ENCODE peak calls at places on chromosomes 6 and 20, in seven cellular contexts. M is PC-3, S is cardiac muscle cell, K is endothelial cell of umbilical vein, Q is mammary epithelial cell, E is uterus, F is lower lobe of right lung. D is an unnamed sample.

GRCh38 chr6:170378502-170378901 is 71.9 kb downstream of the FAM120B start:
- DNase-seq in M (no peak), S (no peak), K (no peak), Q (no peak), E (no peak), F (no peak), D (no peak)

GRCh38 chr6:34151321-34152041 is 5.6 kb upstream of the GRM4 start:
- DNase-seq in M (no peak), S (no peak), K (no peak), Q (no peak), E (no peak), F (no peak), D (no peak)

GRCh38 chr6:17869010-17869752 is 118.3 kb downstream of the KIF13A start:
- DNase-seq in M (peak), S (no peak), K (peak), Q (peak), E (no peak), F (no peak), D (no peak)

GRCh38 chr6:111674882-111675281 is 69.2 kb upstream of the TRAF3IP2 start:
- DNase-seq in M (no peak), S (no peak), K (no peak), Q (no peak), E (no peak), F (no peak), D (no peak)

GRCh38 chr6:23611776-23612381 is 514.1 kb upstream of the NRSN1 start:
- DNase-seq in M (no peak), S (no peak), K (no peak), Q (no peak), E (no peak), F (no peak), D (no peak)

GRCh38 chr6:16286151-16286522 is 47.8 kb downstream of the GMPR start:
- DNase-seq in M (peak), S (peak), K (peak), Q (no peak), E (peak), F (no peak), D (peak)

GRCh38 chr20:38630727-38631126 is 29.1 kb downstream of the ARHGAP40 start:
- DNase-seq in M (no peak), S (no peak), K (no peak), Q (no peak), E (no peak), F (no peak), D (no peak)

GRCh38 chr6:43917878-43918382 is 147.9 kb downstream of the VEGFA start:
- DNase-seq in M (peak), S (no peak), K (no peak), Q (peak), E (no peak), F (peak), D (peak)

GRCh38 chr6:125165256-125165655 is 11.7 kb downstream of the TPD52L1 start:
- DNase-seq in M (no peak), S (no peak), K (no peak), Q (no peak), E (no peak), F (no peak), D (peak)

GRCh38 chr6:142605922-142606321 is 304.1 kb downstream of the ADGRG6 start:
- DNase-seq in M (no peak), S (no peak), K (peak), Q (peak), E (no peak), F (no peak), D (peak)

GRCh38 chr6:165830761-165831160 is 167.7 kb upstream of the PDE10A start:
- DNase-seq in M (no peak), S (no peak), K (no peak), Q (no peak), E (no peak), F (no peak), D (no peak)

GRCh38 chr20:51354769-51355319 is 187.7 kb downstream of the NFATC2 start:
- DNase-seq in M (peak), S (no peak), K (peak), Q (no peak), E (no peak), F (no peak), D (peak)

GRCh38 chr6:70411948-70412796 is 1.1 kb upstream of the FAM135A start:
- DNase-seq in M (no peak), S (no peak), K (no peak), Q (no peak), E (no peak), F (no peak), D (no peak)

GRCh38 chr20:32438331-32438858 is 80.3 kb downstream of the ASXL1 start:
- DNase-seq in M (no peak), S (no peak), K (no peak), Q (no peak), E (no peak), F (no peak), D (no peak)

GRCh38 chr6:1624071-1624847 is 14.5 kb downstream of the FOXC1 start:
- DNase-seq in M (no peak), S (no peak), K (peak), Q (no peak), E (no peak), F (peak), D (no peak)

GRCh38 chr6:44738652-44739141 is 351.2 kb downstream of the CDC5L start:
- DNase-seq in M (no peak), S (peak), K (no peak), Q (peak), E (no peak), F (no peak), D (peak)

GRCh38 chr6:115643762-115644161 is 416.9 kb downstream of the FRK start:
- DNase-seq in M (peak), S (no peak), K (no peak), Q (peak), E (no peak), F (no peak), D (no peak)

GRCh38 chr6:18262812-18263560 is 1.3 kb downstream of the DEK start:
- DNase-seq in M (peak), S (no peak), K (peak), Q (peak), E (no peak), F (no peak), D (no peak)

GRCh38 chr20:1876975-1877603 is 18.1 kb upstream of the SIRPA start:
- DNase-seq in M (no peak), S (peak), K (peak), Q (no peak), E (no peak), F (no peak), D (no peak)

GRCh38 chr6:24520929-24521546 is 26.3 kb downstream of the ALDH5A1 start:
- DNase-seq in M (peak), S (peak), K (peak), Q (peak), E (no peak), F (peak), D (peak)

GRCh38 chr6:108588586-108588985 is 27.9 kb downstream of the FOXO3 start:
- DNase-seq in M (peak), S (no peak), K (peak), Q (peak), E (no peak), F (no peak), D (peak)

GRCh38 chr6:161406633-161407032 is 132.8 kb upstream of the AGPAT4 start:
- DNase-seq in M (peak), S (no peak), K (no peak), Q (peak), E (no peak), F (no peak), D (peak)

GRCh38 chr6:158543606-158544185 is 16.2 kb upstream of the TMEM181 start:
- DNase-seq in M (no peak), S (no peak), K (no peak), Q (no peak), E (no peak), F (no peak), D (no peak)

GRCh38 chr20:22438926-22439325 is 145.4 kb downstream of the FOXA2 start:
- DNase-seq in M (peak), S (no peak), K (no peak), Q (no peak), E (no peak), F (no peak), D (no peak)

GRCh38 chr6:35622283-35622682 is 66.4 kb downstream of the FKBP5 start:
- DNase-seq in M (no peak), S (no peak), K (no peak), Q (no peak), E (no peak), F (no peak), D (no peak)

GRCh38 chr6:5752282-5752681 is 254.4 kb downstream of the NRN1 start:
- DNase-seq in M (peak), S (peak), K (peak), Q (no peak), E (no peak), F (no peak), D (peak)

GRCh38 chr20:41213150-41213820 is 75.9 kb downstream of the PLCG1 start:
- DNase-seq in M (peak), S (no peak), K (peak), Q (peak), E (no peak), F (no peak), D (peak)

GRCh38 chr6:3157151-3157933 is at the start of gene TUBB2A:
- DNase-seq in M (peak), S (peak), K (peak), Q (peak), E (peak), F (peak), D (peak)

GRCh38 chr20:32972181-32973076 is 31.8 kb downstream of the SUN5 start:
- DNase-seq in M (no peak), S (no peak), K (peak), Q (no peak), E (no peak), F (no peak), D (no peak)

GRCh38 chr6:1439349-1439748 is 50.0 kb downstream of the FOXF2 start:
- DNase-seq in M (no peak), S (no peak), K (no peak), Q (no peak), E (no peak), F (no peak), D (no peak)

GRCh38 chr6:163751032-163751525 is 336.6 kb downstream of the QKI start:
- DNase-seq in M (no peak), S (peak), K (no peak), Q (peak), E (no peak), F (peak), D (no peak)

GRCh38 chr20:48827880-48828733 is at the start of gene PREX1:
- DNase-seq in M (peak), S (peak), K (peak), Q (peak), E (peak), F (peak), D (peak)
- TF ChIP-seq CTCF in M (no peak), S (no peak), K (no peak), Q (no peak), E (peak), F (peak), D (no peak)

GRCh38 chr20:10645205-10645570 is 28.6 kb downstream of the JAG1 start:
- DNase-seq in M (no peak), S (no peak), K (no peak), Q (no peak), E (peak), F (no peak), D (no peak)
- H3K27ac ChIP-seq in M (no peak), S (peak), K (no peak), Q (no peak), E (peak), F (no peak), D (no peak)

DNA sequence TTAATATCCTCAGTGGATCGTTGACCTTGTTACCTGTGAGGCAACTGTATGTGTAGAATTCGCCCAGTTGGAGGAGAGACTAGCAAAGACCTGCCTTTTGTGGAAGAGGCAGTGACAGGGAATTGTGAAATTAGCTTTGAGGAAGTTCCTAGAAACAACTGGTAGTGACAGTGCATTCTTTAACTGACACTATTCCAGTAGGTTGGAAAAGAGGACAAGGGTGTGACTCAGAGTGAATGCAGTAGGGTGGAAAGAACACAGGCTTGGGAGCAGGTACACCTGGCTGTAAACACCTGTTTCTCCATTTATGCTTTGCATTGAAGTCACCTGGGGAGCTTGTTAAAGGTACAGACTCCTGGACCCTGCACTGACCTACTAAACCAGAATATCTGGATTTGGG is 295.7 kb downstream of the PHACTR1 start:
- DNase-seq in M (no peak), S (no peak), K (no peak), Q (no peak), E (no peak), F (no peak), D (no peak)
- H3K4me3 ChIP-seq in M (no peak), S (no peak), K (no peak), Q (no peak), E (no peak), F (no peak), D (no peak)

GRCh38 chr20:16479666-16480065 is 93.6 kb downstream of the KIF16B start:
- DNase-seq in M (no peak), S (no peak), K (no peak), Q (no peak), E (no peak), F (no peak), D (no peak)

GRCh38 chr20:16474342-16474741 is 98.9 kb downstream of the KIF16B start:
- DNase-seq in M (no peak), S (no peak), K (no peak), Q (no peak), E (no peak), F (no peak), D (no peak)

GRCh38 chr20:16477632-16478031 is 95.6 kb downstream of the KIF16B start:
- DNase-seq in M (peak), S (no peak), K (no peak), Q (no peak), E (no peak), F (no peak), D (no peak)

GRCh38 chr20:16475225-16475624 is 98.0 kb downstream of the KIF16B start:
- DNase-seq in M (peak), S (peak), K (no peak), Q (no peak), E (no peak), F (no peak), D (peak)

DNA sequence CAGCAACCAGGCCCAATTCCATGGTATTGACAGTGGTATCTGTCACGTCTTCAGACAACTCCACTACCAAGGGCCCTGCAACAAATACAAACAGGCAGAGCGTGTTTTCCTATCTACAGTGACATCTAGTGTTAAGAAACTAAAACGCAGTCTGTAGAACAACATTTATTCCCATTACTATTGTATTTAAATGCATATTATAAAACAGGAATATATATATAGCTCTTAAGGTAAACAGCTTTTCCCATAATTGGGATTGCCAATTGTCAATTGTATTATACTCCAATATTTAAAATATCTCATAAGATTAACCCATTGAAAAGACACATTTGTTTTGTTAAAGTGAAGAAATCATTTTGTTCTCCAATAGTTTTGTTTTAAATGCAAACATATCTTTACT is 97.2 kb downstream of the KIF16B start:
- DNase-seq in M (peak), S (peak), K (peak), Q (peak), E (no peak), F (no peak), D (peak)
- TF ChIP-seq CTCF in M (peak), S (peak), K (peak), Q (peak), E (peak), F (peak), D (peak)

DNA sequence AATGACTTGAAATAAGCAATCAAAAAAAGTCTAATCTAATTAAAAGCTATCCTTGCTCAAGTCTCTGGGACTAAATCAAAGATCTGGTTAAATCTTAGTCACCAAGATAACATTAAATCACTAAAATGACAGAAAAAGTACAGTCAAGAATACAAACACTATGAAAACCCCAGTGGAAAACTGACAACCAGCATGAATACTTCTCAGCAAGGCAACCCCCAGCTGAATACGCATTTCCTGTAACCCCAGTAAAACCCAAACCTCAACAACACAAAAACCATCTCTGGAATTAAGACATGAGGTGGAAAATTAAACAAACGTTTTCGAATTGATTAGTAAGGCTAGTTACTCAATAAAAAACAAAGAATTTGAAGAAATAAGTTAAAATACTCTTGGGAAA is 23.7 kb upstream of the ZC3H12D start:
- DNase-seq in M (no peak), S (no peak), K (no peak), Q (no peak), E (no peak), F (no peak), D (no peak)
- H3K27ac ChIP-seq in M (no peak), S (no peak), K (no peak), Q (no peak), E (no peak), F (no peak), D (no peak)

GRCh38 chr6:117263353-117263927 is 1.9 kb upstream of the VGLL2 start:
- DNase-seq in M (no peak), S (no peak), K (no peak), Q (no peak), E (no peak), F (no peak), D (no peak)

GRCh38 chr6:117266267-117266797 is 974 bp downstream of the VGLL2 start:
- DNase-seq in M (no peak), S (no peak), K (no peak), Q (no peak), E (no peak), F (no peak), D (no peak)

GRCh38 chr6:117266948-117267347 is 1.6 kb downstream of the VGLL2 start:
- DNase-seq in M (no peak), S (no peak), K (no peak), Q (no peak), E (no peak), F (no peak), D (no peak)

GRCh38 chr6:117265425-117266266 is at the start of gene VGLL2:
- DNase-seq in M (no peak), S (peak), K (peak), Q (peak), E (no peak), F (peak), D (no peak)

GRCh38 chr6:117264487-117265424 is 602 bp upstream of the VGLL2 start:
- DNase-seq in M (no peak), S (no peak), K (no peak), Q (peak), E (no peak), F (no peak), D (no peak)
- H3K4me3 ChIP-seq in M (no peak), S (peak), K (peak), Q (peak), E (peak), F (peak), D (peak)

DNA sequence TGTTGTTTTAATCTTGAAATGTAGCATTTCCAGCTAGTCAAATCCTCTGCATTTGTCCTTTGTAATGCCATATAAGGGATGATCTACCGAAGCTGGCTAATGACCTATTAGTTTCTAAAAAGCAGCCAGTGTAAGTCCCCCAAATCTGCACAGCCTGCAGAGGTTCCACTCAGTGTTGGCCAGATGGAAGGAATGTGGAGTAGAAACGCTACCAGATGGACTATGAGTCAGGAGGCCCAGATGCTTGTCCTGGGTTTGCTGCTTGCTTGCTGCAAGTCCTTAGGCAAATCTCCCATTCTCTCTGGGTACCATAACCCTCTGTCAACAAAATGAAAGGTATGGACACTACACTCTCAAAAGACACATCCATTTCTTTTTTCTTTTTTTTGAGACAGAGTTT is 149.8 kb downstream of the BTBD9 start:
- DNase-seq in M (no peak), S (no peak), K (no peak), Q (no peak), E (no peak), F (no peak), D (peak)
- TF ChIP-seq CTCF in M (no peak), S (no peak), K (no peak), Q (no peak), E (no peak), F (no peak), D (no peak)

GRCh38 chr6:52609968-52610367 is 33.1 kb upstream of the TRAM2 start:
- DNase-seq in M (no peak), S (no peak), K (no peak), Q (no peak), E (no peak), F (no peak), D (no peak)

GRCh38 chr6:52616271-52616670 is 39.4 kb upstream of the TRAM2 start:
- DNase-seq in M (peak), S (no peak), K (no peak), Q (no peak), E (no peak), F (no peak), D (no peak)

GRCh38 chr6:52611833-52612232 is 35.0 kb upstream of the TRAM2 start:
- DNase-seq in M (peak), S (no peak), K (no peak), Q (no peak), E (no peak), F (no peak), D (no peak)

GRCh38 chr6:52610745-52611355 is 34.0 kb upstream of the TRAM2 start:
- DNase-seq in M (peak), S (no peak), K (no peak), Q (peak), E (no peak), F (no peak), D (no peak)

GRCh38 chr6:52612336-52613096 is 35.7 kb upstream of the TRAM2 start:
- DNase-seq in M (peak), S (no peak), K (peak), Q (no peak), E (no peak), F (no peak), D (no peak)
- H3K27ac ChIP-seq in M (no peak), S (no peak), K (peak), Q (peak), E (no peak), F (peak), D (peak)

GRCh38 chr6:127893541-127893940 is 7.3 kb downstream of the THEMIS start:
- DNase-seq in M (no peak), S (no peak), K (no peak), Q (no peak), E (no peak), F (no peak), D (no peak)
- H3K4me3 ChIP-seq in M (no peak), S (no peak), K (no peak), Q (no peak), E (no peak), F (no peak), D (no peak)